ENCODE peak calls at places on chromosomes 1 and 21, in six cellular contexts. One of them, this sample, is unnamed.

GRCh38 chr1:201941420-201942128 is 4.8 kb downstream of the LMOD1 start:
- DNase-seq in amniotic stem cell: no peak
- DNase-seq in renal cortical epithelial cell: peak
- DNase-seq in stimulated activated naive CD8-positive, alpha-beta T cell treated with anti-CD3 and anti-CD28 coated beads, Interleukin-15, Interleukin-2, amounts not matched to agents 100 U/mL and 50 U/mL, for 24 hours: no peak
- DNase-seq in NCI-H1417 treated with DMSO at 0.1 percent for 48 hours: no peak
- DNase-seq in uterus: no peak
- DNase-seq in this sample: no peak

GRCh38 chr21:34688145-34688544 is 19.4 kb downstream of the CLIC6 start:
- DNase-seq in amniotic stem cell: no peak
- DNase-seq in renal cortical epithelial cell: no peak
- DNase-seq in stimulated activated naive CD8-positive, alpha-beta T cell treated with anti-CD3 and anti-CD28 coated beads, Interleukin-15, Interleukin-2, amounts not matched to agents 100 U/mL and 50 U/mL, for 24 hours: no peak
- DNase-seq in NCI-H1417 treated with DMSO at 0.1 percent for 48 hours: no peak
- DNase-seq in uterus: no peak
- DNase-seq in this sample: no peak

GRCh38 chr1:207981976-207982375 is 71.1 kb upstream of the CD34 start:
- DNase-seq in amniotic stem cell: no peak
- DNase-seq in renal cortical epithelial cell: no peak
- DNase-seq in stimulated activated naive CD8-positive, alpha-beta T cell treated with anti-CD3 and anti-CD28 coated beads, Interleukin-15, Interleukin-2, amounts not matched to agents 100 U/mL and 50 U/mL, for 24 hours: no peak
- DNase-seq in NCI-H1417 treated with DMSO at 0.1 percent for 48 hours: no peak
- DNase-seq in uterus: no peak
- DNase-seq in this sample: no peak

GRCh38 chr1:11044849-11045427 is 2.1 kb downstream of the MASP2 start:
- DNase-seq in amniotic stem cell: no peak
- DNase-seq in renal cortical epithelial cell: no peak
- DNase-seq in stimulated activated naive CD8-positive, alpha-beta T cell treated with anti-CD3 and anti-CD28 coated beads, Interleukin-15, Interleukin-2, amounts not matched to agents 100 U/mL and 50 U/mL, for 24 hours: no peak
- DNase-seq in NCI-H1417 treated with DMSO at 0.1 percent for 48 hours: no peak
- DNase-seq in uterus: peak
- DNase-seq in this sample: no peak

GRCh38 chr1:118159578-118159977 is 25.4 kb downstream of the SPAG17 start:
- DNase-seq in amniotic stem cell: no peak
- DNase-seq in renal cortical epithelial cell: peak
- DNase-seq in stimulated activated naive CD8-positive, alpha-beta T cell treated with anti-CD3 and anti-CD28 coated beads, Interleukin-15, Interleukin-2, amounts not matched to agents 100 U/mL and 50 U/mL, for 24 hours: no peak
- DNase-seq in NCI-H1417 treated with DMSO at 0.1 percent for 48 hours: no peak
- DNase-seq in uterus: no peak
- DNase-seq in this sample: peak

GRCh38 chr1:236615399-236616148 is 11.3 kb upstream of the HEATR1 start:
- DNase-seq in amniotic stem cell: no peak
- DNase-seq in renal cortical epithelial cell: no peak
- DNase-seq in stimulated activated naive CD8-positive, alpha-beta T cell treated with anti-CD3 and anti-CD28 coated beads, Interleukin-15, Interleukin-2, amounts not matched to agents 100 U/mL and 50 U/mL, for 24 hours: no peak
- DNase-seq in NCI-H1417 treated with DMSO at 0.1 percent for 48 hours: no peak
- DNase-seq in uterus: no peak
- DNase-seq in this sample: no peak

GRCh38 chr1:17802164-17802563 is 47.0 kb downstream of the ACTL8 start:
- DNase-seq in amniotic stem cell: no peak
- DNase-seq in renal cortical epithelial cell: no peak
- DNase-seq in stimulated activated naive CD8-positive, alpha-beta T cell treated with anti-CD3 and anti-CD28 coated beads, Interleukin-15, Interleukin-2, amounts not matched to agents 100 U/mL and 50 U/mL, for 24 hours: no peak
- DNase-seq in NCI-H1417 treated with DMSO at 0.1 percent for 48 hours: no peak
- DNase-seq in uterus: no peak
- DNase-seq in this sample: no peak

GRCh38 chr1:160096491-160097116 is 1.8 kb downstream of the IGSF8 start:
- DNase-seq in amniotic stem cell: no peak
- DNase-seq in renal cortical epithelial cell: peak
- DNase-seq in stimulated activated naive CD8-positive, alpha-beta T cell treated with anti-CD3 and anti-CD28 coated beads, Interleukin-15, Interleukin-2, amounts not matched to agents 100 U/mL and 50 U/mL, for 24 hours: no peak
- DNase-seq in NCI-H1417 treated with DMSO at 0.1 percent for 48 hours: no peak
- DNase-seq in uterus: no peak
- DNase-seq in this sample: no peak

GRCh38 chr1:6471086-6471841 is 5.3 kb upstream of the TNFRSF25 start:
- DNase-seq in amniotic stem cell: no peak
- DNase-seq in renal cortical epithelial cell: no peak
- DNase-seq in stimulated activated naive CD8-positive, alpha-beta T cell treated with anti-CD3 and anti-CD28 coated beads, Interleukin-15, Interleukin-2, amounts not matched to agents 100 U/mL and 50 U/mL, for 24 hours: no peak
- DNase-seq in NCI-H1417 treated with DMSO at 0.1 percent for 48 hours: no peak
- DNase-seq in uterus: no peak
- DNase-seq in this sample: no peak

GRCh38 chr1:152347116-152347728 is 12.6 kb downstream of the FLG2 start:
- DNase-seq in amniotic stem cell: no peak
- DNase-seq in renal cortical epithelial cell: peak
- DNase-seq in stimulated activated naive CD8-positive, alpha-beta T cell treated with anti-CD3 and anti-CD28 coated beads, Interleukin-15, Interleukin-2, amounts not matched to agents 100 U/mL and 50 U/mL, for 24 hours: peak
- DNase-seq in NCI-H1417 treated with DMSO at 0.1 percent for 48 hours: no peak
- DNase-seq in uterus: no peak
- DNase-seq in this sample: peak

GRCh38 chr1:15229569-15230170 is 17.4 kb upstream of the FHAD1 start:
- DNase-seq in amniotic stem cell: no peak
- DNase-seq in renal cortical epithelial cell: no peak
- DNase-seq in stimulated activated naive CD8-positive, alpha-beta T cell treated with anti-CD3 and anti-CD28 coated beads, Interleukin-15, Interleukin-2, amounts not matched to agents 100 U/mL and 50 U/mL, for 24 hours: no peak
- DNase-seq in NCI-H1417 treated with DMSO at 0.1 percent for 48 hours: no peak
- DNase-seq in uterus: no peak
- DNase-seq in this sample: no peak

GRCh38 chr1:163797816-163798215 is 476.1 kb downstream of the NUF2 start:
- DNase-seq in amniotic stem cell: no peak
- DNase-seq in renal cortical epithelial cell: no peak
- DNase-seq in stimulated activated naive CD8-positive, alpha-beta T cell treated with anti-CD3 and anti-CD28 coated beads, Interleukin-15, Interleukin-2, amounts not matched to agents 100 U/mL and 50 U/mL, for 24 hours: no peak
- DNase-seq in NCI-H1417 treated with DMSO at 0.1 percent for 48 hours: no peak
- DNase-seq in uterus: no peak
- DNase-seq in this sample: no peak

GRCh38 chr1:218717611-218718010 is 372.5 kb downstream of the TGFB2 start:
- DNase-seq in amniotic stem cell: no peak
- DNase-seq in renal cortical epithelial cell: peak
- DNase-seq in stimulated activated naive CD8-positive, alpha-beta T cell treated with anti-CD3 and anti-CD28 coated beads, Interleukin-15, Interleukin-2, amounts not matched to agents 100 U/mL and 50 U/mL, for 24 hours: no peak
- DNase-seq in NCI-H1417 treated with DMSO at 0.1 percent for 48 hours: no peak
- DNase-seq in uterus: no peak
- DNase-seq in this sample: no peak

GRCh38 chr1:109659997-109660755 is 4.3 kb downstream of the GSTM4 start:
- DNase-seq in amniotic stem cell: no peak
- DNase-seq in renal cortical epithelial cell: peak
- DNase-seq in stimulated activated naive CD8-positive, alpha-beta T cell treated with anti-CD3 and anti-CD28 coated beads, Interleukin-15, Interleukin-2, amounts not matched to agents 100 U/mL and 50 U/mL, for 24 hours: no peak
- DNase-seq in NCI-H1417 treated with DMSO at 0.1 percent for 48 hours: no peak
- DNase-seq in uterus: no peak
- DNase-seq in this sample: peak

GRCh38 chr1:22142315-22143064 is 407 bp downstream of the WNT4 start:
- DNase-seq in amniotic stem cell: no peak
- DNase-seq in renal cortical epithelial cell: no peak
- DNase-seq in stimulated activated naive CD8-positive, alpha-beta T cell treated with anti-CD3 and anti-CD28 coated beads, Interleukin-15, Interleukin-2, amounts not matched to agents 100 U/mL and 50 U/mL, for 24 hours: peak
- DNase-seq in NCI-H1417 treated with DMSO at 0.1 percent for 48 hours: no peak
- DNase-seq in uterus: peak
- DNase-seq in this sample: peak

GRCh38 chr21:44272231-44272858 is 10.6 kb upstream of the DNMT3L start:
- DNase-seq in amniotic stem cell: no peak
- DNase-seq in renal cortical epithelial cell: no peak
- DNase-seq in stimulated activated naive CD8-positive, alpha-beta T cell treated with anti-CD3 and anti-CD28 coated beads, Interleukin-15, Interleukin-2, amounts not matched to agents 100 U/mL and 50 U/mL, for 24 hours: no peak
- DNase-seq in NCI-H1417 treated with DMSO at 0.1 percent for 48 hours: no peak
- DNase-seq in uterus: no peak
- DNase-seq in this sample: no peak

GRCh38 chr1:88650676-88651418 is 33.2 kb upstream of the PKN2 start:
- DNase-seq in amniotic stem cell: no peak
- DNase-seq in renal cortical epithelial cell: peak
- DNase-seq in stimulated activated naive CD8-positive, alpha-beta T cell treated with anti-CD3 and anti-CD28 coated beads, Interleukin-15, Interleukin-2, amounts not matched to agents 100 U/mL and 50 U/mL, for 24 hours: no peak
- DNase-seq in NCI-H1417 treated with DMSO at 0.1 percent for 48 hours: no peak
- DNase-seq in uterus: no peak
- DNase-seq in this sample: no peak

GRCh38 chr1:169527461-169528213 is 41.9 kb upstream of the SLC19A2 start:
- DNase-seq in amniotic stem cell: no peak
- DNase-seq in renal cortical epithelial cell: peak
- DNase-seq in stimulated activated naive CD8-positive, alpha-beta T cell treated with anti-CD3 and anti-CD28 coated beads, Interleukin-15, Interleukin-2, amounts not matched to agents 100 U/mL and 50 U/mL, for 24 hours: no peak
- DNase-seq in NCI-H1417 treated with DMSO at 0.1 percent for 48 hours: no peak
- DNase-seq in uterus: no peak
- DNase-seq in this sample: no peak

GRCh38 chr1:22289251-22289995 is 146.5 kb upstream of the WNT4 start:
- DNase-seq in amniotic stem cell: no peak
- DNase-seq in renal cortical epithelial cell: no peak
- DNase-seq in stimulated activated naive CD8-positive, alpha-beta T cell treated with anti-CD3 and anti-CD28 coated beads, Interleukin-15, Interleukin-2, amounts not matched to agents 100 U/mL and 50 U/mL, for 24 hours: no peak
- DNase-seq in NCI-H1417 treated with DMSO at 0.1 percent for 48 hours: no peak
- DNase-seq in uterus: no peak
- DNase-seq in this sample: no peak

GRCh38 chr1:69073176-69073575 is 494.5 kb upstream of the LRRC7 start:
- DNase-seq in amniotic stem cell: no peak
- DNase-seq in renal cortical epithelial cell: no peak
- DNase-seq in stimulated activated naive CD8-positive, alpha-beta T cell treated with anti-CD3 and anti-CD28 coated beads, Interleukin-15, Interleukin-2, amounts not matched to agents 100 U/mL and 50 U/mL, for 24 hours: no peak
- DNase-seq in NCI-H1417 treated with DMSO at 0.1 percent for 48 hours: no peak
- DNase-seq in uterus: no peak
- DNase-seq in this sample: no peak

GRCh38 chr1:204075116-204075636 is 2.3 kb downstream of the SOX13 start:
- DNase-seq in amniotic stem cell: no peak
- DNase-seq in renal cortical epithelial cell: no peak
- DNase-seq in stimulated activated naive CD8-positive, alpha-beta T cell treated with anti-CD3 and anti-CD28 coated beads, Interleukin-15, Interleukin-2, amounts not matched to agents 100 U/mL and 50 U/mL, for 24 hours: no peak
- DNase-seq in NCI-H1417 treated with DMSO at 0.1 percent for 48 hours: no peak
- DNase-seq in uterus: peak
- DNase-seq in this sample: no peak

GRCh38 chr1:43292151-43292550 is 6.8 kb upstream of the C1orf210 start:
- DNase-seq in amniotic stem cell: no peak
- DNase-seq in renal cortical epithelial cell: no peak
- DNase-seq in stimulated activated naive CD8-positive, alpha-beta T cell treated with anti-CD3 and anti-CD28 coated beads, Interleukin-15, Interleukin-2, amounts not matched to agents 100 U/mL and 50 U/mL, for 24 hours: no peak
- DNase-seq in NCI-H1417 treated with DMSO at 0.1 percent for 48 hours: no peak
- DNase-seq in uterus: no peak
- DNase-seq in this sample: no peak

GRCh38 chr1:244460195-244460594 is 878 bp upstream of the CATSPERE start:
- DNase-seq in amniotic stem cell: no peak
- DNase-seq in renal cortical epithelial cell: no peak
- DNase-seq in stimulated activated naive CD8-positive, alpha-beta T cell treated with anti-CD3 and anti-CD28 coated beads, Interleukin-15, Interleukin-2, amounts not matched to agents 100 U/mL and 50 U/mL, for 24 hours: peak
- DNase-seq in NCI-H1417 treated with DMSO at 0.1 percent for 48 hours: no peak
- DNase-seq in uterus: no peak
- DNase-seq in this sample: no peak

GRCh38 chr1:115179397-115179835 is 90.1 kb upstream of the TSPAN2 start:
- DNase-seq in amniotic stem cell: peak
- DNase-seq in renal cortical epithelial cell: peak
- DNase-seq in stimulated activated naive CD8-positive, alpha-beta T cell treated with anti-CD3 and anti-CD28 coated beads, Interleukin-15, Interleukin-2, amounts not matched to agents 100 U/mL and 50 U/mL, for 24 hours: no peak
- DNase-seq in NCI-H1417 treated with DMSO at 0.1 percent for 48 hours: no peak
- DNase-seq in uterus: no peak
- DNase-seq in this sample: peak

This sample was measured in Caki2.